ENCODE peak calls at places on chromosomes 13 and 19, in five cellular contexts. J is HepG2, Z is H1, K is K562, S is GM12878. T is an unnamed sample.

GRCh38 chr13:40624338-40624737 is 42.1 kb downstream of the FOXO1 start:
- DNase-seq in S (no peak), K (no peak), J (no peak), Z (no peak), T (no peak)

GRCh38 chr19:43562211-43562697 is 13.1 kb downstream of the XRCC1 start:
- DNase-seq in S (no peak), J (no peak), Z (no peak), K (no peak), T (no peak)

GRCh38 chr13:51397262-51397933 is 55.4 kb downstream of the INTS6 start:
- DNase-seq in Z (no peak), S (no peak), K (no peak), J (no peak), T (no peak)

GRCh38 chr13:44989941-44990340 is 603 bp downstream of the GPALPP1 start:
- DNase-seq in J (no peak), Z (no peak), K (no peak), S (no peak), T (no peak)

GRCh38 chr19:5002143-5002542 is 33.2 kb downstream of the KDM4B start:
- DNase-seq in K (no peak), Z (no peak), J (peak), S (no peak), T (no peak)

GRCh38 chr13:59846845-59847620 is 316.7 kb downstream of the DIAPH3 start:
- DNase-seq in K (no peak), S (no peak), J (no peak), Z (no peak), T (no peak)

GRCh38 chr13:94073006-94073744 is 406.3 kb downstream of the DCT start:
- DNase-seq in J (no peak), K (no peak), Z (no peak), S (no peak), T (no peak)

GRCh38 chr19:14544977-14545715 is 15.8 kb downstream of the TECR start:
- DNase-seq in K (no peak), Z (no peak), J (no peak), S (no peak), T (no peak)

GRCh38 chr19:7215176-7215575 is 79.0 kb downstream of the INSR start:
- DNase-seq in J (no peak), K (no peak), Z (no peak), S (no peak), T (no peak)

GRCh38 chr13:73754727-73755292 is 379.4 kb downstream of the KLF12 start:
- DNase-seq in S (no peak), J (peak), K (peak), Z (no peak), T (peak)

GRCh38 chr19:14333101-14333871 is 48.0 kb upstream of the ADGRE5 start:
- DNase-seq in J (no peak), Z (peak), K (peak), S (no peak), T (peak)

GRCh38 chr13:33119886-33120543 is 103.8 kb downstream of the KL start:
- DNase-seq in J (no peak), K (no peak), Z (no peak), S (no peak), T (peak)

GRCh38 chr19:13788991-13789390 is 6.3 kb upstream of the ZSWIM4 start:
- DNase-seq in Z (no peak), S (no peak), J (no peak), K (no peak), T (no peak)

GRCh38 chr13:91108315-91108714 is 239.2 kb upstream of the MIR17HG start:
- DNase-seq in S (no peak), K (no peak), Z (no peak), J (no peak), T (no peak)

GRCh38 chr19:16025108-16026101 is 50.9 kb upstream of the TPM4 start:
- DNase-seq in Z (no peak), K (peak), S (no peak), J (peak), T (peak)

GRCh38 chr13:40191186-40191980 is 475.1 kb downstream of the FOXO1 start:
- DNase-seq in K (no peak), S (no peak), J (no peak), Z (no peak), T (no peak)

GRCh38 chr19:46739290-46739771 is 6.5 kb upstream of the FKRP start:
- DNase-seq in J (no peak), S (no peak), Z (no peak), K (no peak), T (no peak)

GRCh38 chr19:7598180-7598579 is 2.5 kb downstream of the CAMSAP3 start:
- DNase-seq in K (no peak), Z (no peak), J (no peak), S (no peak), T (no peak)

GRCh38 chr19:1507192-1507660 is 5.6 kb downstream of the ADAMTSL5 start:
- DNase-seq in Z (no peak), S (no peak), K (no peak), J (no peak), T (no peak)

GRCh38 chr13:67125681-67126080 is 104.5 kb downstream of the PCDH9 start:
- DNase-seq in S (no peak), Z (no peak), J (no peak), K (no peak), T (no peak)

GRCh38 chr13:67131393-67131792 is 98.7 kb downstream of the PCDH9 start:
- DNase-seq in K (no peak), Z (no peak), J (no peak), S (no peak), T (no peak)

GRCh38 chr13:67123165-67123564 is 107.0 kb downstream of the PCDH9 start:
- DNase-seq in Z (no peak), K (no peak), J (no peak), S (no peak), T (peak)

GRCh38 chr13:67130444-67130843 is 99.7 kb downstream of the PCDH9 start:
- DNase-seq in J (no peak), Z (no peak), S (no peak), K (no peak), T (no peak)

GRCh38 chr13:67128148-67128547 is 102.0 kb downstream of the PCDH9 start:
- DNase-seq in K (no peak), S (no peak), J (no peak), Z (no peak), T (no peak)
- H3K27ac ChIP-seq in K (no peak), S (no peak), J (no peak), Z (no peak), T (peak)

GRCh38 chr13:110291286-110291685 is 15.7 kb downstream of the COL4A1 start:
- DNase-seq in Z (no peak), J (no peak), S (no peak), K (no peak), T (no peak)

GRCh38 chr13:110289174-110289573 is 17.8 kb downstream of the COL4A1 start:
- DNase-seq in S (no peak), K (no peak), Z (no peak), J (no peak), T (no peak)

GRCh38 chr13:110290811-110291210 is 16.1 kb downstream of the COL4A1 start:
- DNase-seq in Z (no peak), S (no peak), K (no peak), J (no peak), T (no peak)

GRCh38 chr13:110289661-110290060 is 17.3 kb downstream of the COL4A1 start:
- DNase-seq in K (no peak), J (no peak), Z (no peak), S (no peak), T (no peak)

DNA sequence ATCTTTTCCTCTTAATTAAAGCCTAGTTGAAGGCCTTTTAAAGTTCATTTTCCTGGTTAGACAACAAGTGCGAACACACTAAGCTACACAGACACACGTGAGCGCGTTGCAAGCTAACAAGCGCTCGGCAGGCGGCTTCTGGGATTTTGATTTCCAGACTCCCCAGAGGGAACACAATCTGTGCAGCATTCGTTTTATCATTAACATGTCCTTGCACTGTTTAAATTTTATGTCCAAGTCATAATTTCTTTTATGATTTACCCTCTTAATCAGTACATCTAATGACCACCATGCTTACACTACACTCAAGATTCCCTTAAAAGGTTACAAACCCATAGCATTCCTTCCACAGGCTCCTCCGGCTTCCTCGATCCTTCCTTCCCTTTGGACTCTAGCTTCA is 16.8 kb downstream of the COL4A1 start:
- DNase-seq in J (no peak), K (no peak), Z (no peak), S (no peak), T (no peak)
- TF ChIP-seq EP300 in J (no peak), K (no peak), Z (no peak), S (no peak), T (no peak)

DNA sequence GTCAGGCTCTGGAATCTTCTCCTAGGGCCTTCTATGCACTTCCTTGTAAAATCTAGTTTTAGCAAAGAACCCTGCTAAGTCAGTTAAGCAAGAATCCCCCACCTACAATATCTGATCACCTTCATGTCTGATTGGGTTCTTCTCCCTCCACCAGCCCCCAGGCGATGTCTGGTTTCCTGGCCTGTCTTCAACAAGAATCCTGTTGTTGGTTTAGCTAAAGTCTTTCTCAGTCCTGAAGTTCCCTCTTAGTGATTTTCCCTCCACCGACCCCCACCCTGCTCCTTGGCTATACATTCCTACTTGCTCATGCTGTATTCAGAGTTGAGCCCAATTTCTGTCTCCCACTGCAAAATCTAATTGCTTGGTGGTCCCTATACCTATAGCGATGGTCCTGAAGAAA is 35.2 kb upstream of the SLC46A3 start:
- DNase-seq in S (no peak), J (no peak), Z (peak), K (no peak), T (no peak)
- TF ChIP-seq HDAC2 in S (no peak), J (no peak), Z (no peak), K (no peak), T (no peak)

DNA sequence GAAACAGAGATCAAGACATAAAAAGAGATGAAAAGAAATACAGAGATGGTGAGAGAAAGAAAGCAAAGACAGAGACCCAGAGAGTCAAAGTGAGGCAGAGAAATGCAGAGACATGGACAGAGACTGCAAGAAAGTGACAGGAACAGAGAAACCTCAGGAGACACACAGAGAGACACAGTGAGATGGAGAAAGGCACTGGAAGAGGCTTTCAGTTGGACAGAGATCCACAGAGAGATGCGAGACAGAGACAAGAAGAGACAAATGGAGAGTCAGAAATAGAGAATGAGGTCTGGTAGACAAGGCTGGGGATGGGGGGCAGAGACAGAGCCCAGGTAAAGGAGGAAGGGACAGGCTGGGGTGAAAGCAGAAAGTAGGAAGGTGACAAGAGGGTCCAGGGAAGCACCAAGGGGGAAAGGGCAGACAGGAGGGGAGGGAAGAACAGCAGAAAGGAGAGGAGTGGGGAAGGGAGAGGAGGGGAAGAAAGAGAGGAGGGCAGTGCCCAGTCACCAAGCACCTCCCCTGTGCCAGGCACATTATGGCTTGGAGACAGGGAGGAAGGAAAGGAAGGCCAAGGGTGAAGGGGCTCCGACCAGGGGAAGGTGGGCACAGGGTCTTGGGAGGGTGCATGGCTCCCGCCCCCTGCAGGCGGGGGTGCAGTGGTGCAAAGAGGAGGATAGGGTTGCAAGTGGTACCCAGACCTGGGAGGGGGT is 38.5 kb downstream of the DEDD2 start:
- DNase-seq in J (no peak), S (no peak), K (peak), Z (peak), T (peak)
- H3K27ac ChIP-seq in J (no peak), S (no peak), K (no peak), Z (no peak), T (no peak)

DNA sequence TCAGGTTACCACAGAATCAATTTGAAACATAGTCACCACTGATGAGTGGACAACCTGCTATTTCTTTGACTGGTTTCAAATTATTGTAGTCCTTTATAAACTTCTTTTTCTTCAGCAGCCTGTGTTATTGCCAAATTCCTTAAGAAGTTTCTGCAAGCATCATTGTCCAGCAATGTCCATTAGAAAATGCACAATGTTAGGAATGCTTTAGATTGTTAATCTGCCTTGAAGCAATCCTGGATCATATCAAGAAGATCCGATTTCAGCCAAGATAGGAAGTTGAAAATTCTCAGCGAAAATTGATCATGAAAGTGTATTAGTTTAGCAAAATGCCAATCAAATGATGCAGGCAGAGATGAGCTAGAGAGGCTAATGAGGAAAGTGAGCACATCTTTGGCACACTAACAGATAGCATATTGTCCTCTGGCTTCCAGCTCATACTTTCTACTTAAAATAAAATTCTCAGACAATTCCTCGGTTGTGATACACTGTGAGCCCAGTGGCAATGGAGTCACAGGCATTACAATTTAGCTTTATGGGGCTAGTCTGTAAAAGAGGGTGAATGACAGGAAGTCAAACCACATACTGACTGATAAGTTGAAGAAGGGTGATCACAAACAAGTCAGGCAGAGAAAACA is 270.5 kb downstream of the SLITRK6 start:
- DNase-seq in S (no peak), Z (no peak), K (no peak), J (no peak), T (peak)
- TF ChIP-seq EP300 in S (no peak), Z (no peak), K (no peak), J (no peak), T (peak)

DNA sequence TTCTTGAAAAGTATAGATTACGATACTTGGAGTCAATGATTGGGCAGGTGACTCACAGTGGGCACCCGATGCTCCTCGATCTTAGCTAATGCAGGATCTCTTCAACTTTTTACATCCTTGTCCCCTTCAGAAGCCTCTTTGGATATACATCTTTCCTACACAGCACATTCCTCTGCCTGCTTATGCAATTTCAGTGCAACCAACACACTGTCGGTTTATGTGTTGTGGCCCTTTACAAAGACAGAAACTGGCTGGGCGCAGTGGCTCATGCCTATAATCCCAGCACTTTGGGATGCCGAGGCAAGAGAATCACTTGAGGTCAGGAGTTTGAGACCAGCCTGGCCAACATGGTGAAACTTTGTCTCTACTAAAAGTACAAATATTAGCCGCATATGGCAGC is 2.6 kb downstream of the GPR42 start:
- DNase-seq in K (no peak), S (no peak), J (no peak), Z (no peak), T (no peak)
- TF ChIP-seq HDAC2 in K (no peak), S (no peak), J (no peak), Z (no peak), T (no peak)